ENCODE peak calls at places on chromosomes 4 and X, in four cellular contexts. R is H9, M is psoas muscle, Y is OCI-LY7. N is an unnamed sample. For H3K9me3 and H3K4me1, the result is how much of the 10 kb centered on the place peaks cover.

GRCh38 chr4:106494066-106494465 is 125.5 kb upstream of the GIMD1 start:
- DNase-seq in R (no peak), M (no peak), Y (no peak), N (no peak)

GRCh38 chr4:106773106-106773905 is 262.8 kb downstream of the DKK2 start:
- DNase-seq in R (no peak), M (no peak), Y (no peak), N (no peak)

GRCh38 chr4:156983366-156983765 is 11.8 kb upstream of the PDGFC start:
- DNase-seq in R (no peak), M (no peak), Y (no peak), N (no peak)

GRCh38 chr4:4843651-4844291 is 15.7 kb upstream of the MSX1 start:
- DNase-seq in R (no peak), M (peak), Y (no peak), N (no peak)

GRCh38 chr4:80036949-80037348 is 36.1 kb downstream of the ANTXR2 start:
- DNase-seq in R (no peak), M (no peak), Y (no peak), N (no peak)

GRCh38 chrX:12903646-12904045 is 2.8 kb upstream of the TLR8 start:
- DNase-seq in R (no peak), M (no peak), Y (no peak), N (no peak)

GRCh38 chr4:13612569-13612968 is 15.0 kb downstream of the BOD1L1 start:
- DNase-seq in R (no peak), M (no peak), Y (no peak), N (no peak)

GRCh38 chr4:168360271-168360670 is 41.7 kb upstream of the DDX60 start:
- DNase-seq in R (no peak), M (no peak), Y (no peak), N (no peak)

GRCh38 chr4:82691431-82691830 is 107.2 kb downstream of the SCD5 start:
- DNase-seq in R (no peak), M (no peak), Y (no peak), N (no peak)

GRCh38 chr4:183632689-183633088 is 26.3 kb downstream of the RWDD4 start:
- DNase-seq in R (no peak), M (no peak), Y (no peak), N (no peak)

GRCh38 chr4:169114341-169114974 is 104.4 kb upstream of the CBR4 start:
- DNase-seq in R (no peak), M (no peak), Y (no peak), N (no peak)

GRCh38 chrX:50049228-50049627 is 126.8 kb downstream of the CLCN5 start:
- DNase-seq in R (no peak), M (no peak), Y (no peak), N (no peak)

GRCh38 chr4:165684177-165684870 is 188.7 kb upstream of the TLL1 start:
- DNase-seq in R (no peak), M (no peak), Y (no peak), N (no peak)

GRCh38 chr4:112279025-112279881 is 6.5 kb downstream of the TIFA start:
- DNase-seq in R (no peak), M (no peak), Y (peak), N (no peak)

GRCh38 chrX:52598886-52599285 is 55.8 kb downstream of the SSX7 start:
- DNase-seq in R (no peak), M (no peak), Y (no peak), N (no peak)

GRCh38 chrX:52594658-52595057 is 60.0 kb downstream of the SSX7 start:
- DNase-seq in R (no peak), M (no peak), Y (no peak), N (no peak)
- H3K9me3 ChIP-seq in R (half or more), M (under half), Y (under half), N (under half)

DNA sequence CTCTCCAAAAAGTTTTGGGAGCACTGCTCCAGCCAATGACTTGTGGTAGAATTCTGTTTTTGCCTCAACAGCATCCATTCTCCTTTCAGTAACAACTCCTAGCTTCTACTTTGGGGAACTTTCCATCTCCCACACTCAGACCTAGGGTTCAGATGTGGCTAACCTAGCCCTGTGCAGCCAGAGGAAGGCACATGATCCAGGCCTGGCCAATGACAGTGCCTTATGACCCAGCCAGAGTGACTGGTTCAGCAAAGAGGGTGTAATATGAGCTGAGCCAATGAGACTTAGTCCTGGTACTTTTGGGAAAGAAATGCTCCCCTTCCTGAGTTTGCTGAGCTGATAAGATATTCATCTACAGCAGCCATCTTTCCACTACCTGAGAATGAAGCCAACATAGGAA is 5.4 kb upstream of the USP46 start:
- DNase-seq in R (no peak), M (no peak), Y (no peak), N (no peak)
- H3K27ac ChIP-seq in R (no peak), M (no peak), Y (no peak), N (no peak)

DNA sequence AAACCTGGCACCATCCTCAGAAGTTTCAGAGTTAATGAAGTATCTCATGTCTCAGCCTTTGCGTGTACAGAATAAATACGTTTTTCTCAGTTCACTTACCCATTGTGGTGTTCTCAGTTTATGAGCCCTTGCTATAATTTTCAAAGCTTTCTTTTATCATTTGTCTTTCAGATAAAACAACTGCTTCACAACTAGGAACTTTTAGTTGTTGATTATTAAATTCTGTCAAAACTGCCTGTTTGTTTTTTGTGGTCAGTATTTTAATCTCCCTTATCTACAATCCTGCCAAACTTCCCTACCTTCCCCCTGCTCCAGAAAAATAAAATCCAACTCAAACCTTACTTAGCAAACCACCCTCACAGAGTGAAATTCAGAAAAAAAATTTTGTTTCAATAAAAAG is 21.7 kb downstream of the ADD1 start:
- DNase-seq in R (no peak), M (no peak), Y (no peak), N (no peak)
- H3K4me1 ChIP-seq in R (under half), M (half or more), Y (under half), N (under half)

GRCh38 chr4:53321988-53322289 is 43.9 kb downstream of the SCFD2 start:
- DNase-seq in R (no peak), M (no peak), Y (no peak), N (no peak)
- H3K9me3 ChIP-seq in R (under half), M (under half), Y (under half), N (under half)

GRCh38 chr4:185510803-185511202 is 24.5 kb downstream of the PDLIM3 start:
- DNase-seq in R (no peak), M (no peak), Y (no peak), N (no peak)

GRCh38 chr4:185500576-185500975 is 29.0 kb upstream of the CCDC110 start:
- DNase-seq in R (no peak), M (no peak), Y (no peak), N (no peak)

GRCh38 chr4:185508162-185508561 is 27.1 kb downstream of the PDLIM3 start:
- DNase-seq in R (no peak), M (no peak), Y (no peak), N (no peak)

GRCh38 chr4:185504098-185505047 is 30.9 kb downstream of the PDLIM3 start:
- DNase-seq in R (no peak), M (peak), Y (no peak), N (no peak)

DNA sequence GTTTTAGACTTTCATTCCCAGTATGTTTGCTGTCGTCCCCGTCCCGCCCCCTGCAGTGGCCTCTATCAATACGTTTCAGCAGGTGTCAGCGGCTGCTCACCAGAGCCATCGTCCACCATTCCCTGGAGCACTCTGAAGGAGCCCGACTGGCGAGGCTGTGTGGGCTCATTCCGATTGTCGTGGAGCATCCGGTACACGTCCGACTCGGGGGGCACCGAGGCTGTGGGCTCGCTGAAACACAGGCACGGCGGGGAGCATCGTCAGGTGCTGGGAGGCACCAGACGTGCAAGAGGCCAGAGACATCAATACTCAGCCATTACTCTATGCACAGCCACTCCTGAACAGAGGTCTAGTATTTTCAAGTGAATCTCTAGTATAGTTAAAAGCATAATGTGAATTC is 28.9 kb downstream of the PDLIM3 start:
- DNase-seq in R (no peak), M (no peak), Y (no peak), N (no peak)
- H3K27ac ChIP-seq in R (no peak), M (peak), Y (no peak), N (no peak)

DNA sequence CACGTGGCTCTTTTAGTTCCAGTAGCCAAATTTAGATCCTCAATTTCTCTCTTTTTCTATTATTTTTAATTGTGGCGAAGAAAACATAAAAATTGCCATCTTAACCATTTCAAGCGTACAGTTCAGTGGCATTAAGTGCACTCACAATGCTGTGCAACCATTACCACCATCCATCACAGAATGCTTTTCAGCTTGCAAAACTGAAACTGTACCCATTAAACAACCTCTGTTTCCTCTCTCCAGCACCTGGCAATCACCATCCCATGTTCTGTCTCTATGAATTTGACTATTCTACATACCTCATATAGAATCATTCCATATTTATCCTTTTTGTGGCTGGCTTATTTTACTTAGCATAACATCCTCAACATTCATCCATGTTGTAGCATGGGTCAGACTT is 74.9 kb downstream of the METTL14 start:
- DNase-seq in R (no peak), M (no peak), Y (peak), N (no peak)
- H3K4me1 ChIP-seq in R (under half), M (under half), Y (half or more), N (under half)

GRCh38 chr4:41430796-41431195 is 107.2 kb upstream of the LIMCH1 start:
- DNase-seq in R (no peak), M (no peak), Y (no peak), N (no peak)
- H3K9me3 ChIP-seq in R (under half), M (under half), Y (under half), N (under half)

GRCh38 chrX:132411310-132411977 is 77.4 kb downstream of the MBNL3 start:
- DNase-seq in R (no peak), M (no peak), Y (no peak), N (no peak)

GRCh38 chrX:132413459-132413858 is 75.4 kb downstream of the MBNL3 start:
- DNase-seq in R (peak), M (no peak), Y (no peak), N (no peak)

GRCh38 chrX:132415012-132415411 is 73.8 kb downstream of the MBNL3 start:
- DNase-seq in R (no peak), M (no peak), Y (no peak), N (no peak)

GRCh38 chrX:132412208-132412607 is 76.6 kb downstream of the MBNL3 start:
- DNase-seq in R (peak), M (no peak), Y (no peak), N (no peak)

GRCh38 chrX:132414404-132414803 is 74.4 kb downstream of the MBNL3 start:
- DNase-seq in R (no peak), M (no peak), Y (no peak), N (no peak)
- H3K27ac ChIP-seq in R (no peak), M (no peak), Y (no peak), N (no peak)

GRCh38 chr4:7700665-7701064 is 239.0 kb downstream of the AFAP1 start:
- DNase-seq in R (no peak), M (no peak), Y (no peak), N (no peak)
- H3K4me1 ChIP-seq in R (under half), M (under half), Y (under half), N (under half)

N was measured in naive thymus-derived CD4-positive, alpha-beta T cell.